ENCODE peak calls at places on chromosomes 13 and 19, in six cellular contexts. H is upper lobe of left lung, W is astrocyte, X is uterus, Z is dorsolateral prefrontal cortex, J is epithelial cell of esophagus. Q is an unnamed sample.

GRCh38 chr19:14505488-14506239 is 9.7 kb upstream of the GIPC1 start:
- DNase-seq in Z (no peak), H (peak), J (peak), W (peak), X (no peak), Q (peak)

GRCh38 chr19:29771708-29772415 is 39.9 kb upstream of the CCNE1 start:
- DNase-seq in X (no peak), J (peak), Z (peak), H (peak), W (peak), Q (peak)

GRCh38 chr19:23823952-23824389 is 65.3 kb upstream of the ZNF681 start:
- DNase-seq in J (peak), Z (no peak), H (no peak), W (no peak), X (no peak), Q (no peak)

GRCh38 chr13:31904941-31905824 is 126.4 kb upstream of the FRY start:
- DNase-seq in H (no peak), J (no peak), Z (no peak), X (no peak), W (no peak), Q (no peak)

GRCh38 chr13:55244991-55245644 is 1895.6 kb upstream of the PRR20A start:
- DNase-seq in Z (no peak), X (no peak), W (no peak), J (peak), H (no peak), Q (no peak)

GRCh38 chr13:99655351-99656091 is 154.2 kb downstream of the TM9SF2 start:
- DNase-seq in W (peak), X (no peak), H (no peak), Z (no peak), J (peak), Q (peak)

GRCh38 chr19:46022061-46022430 is 807 bp downstream of the PGLYRP1 start:
- DNase-seq in X (no peak), W (no peak), Z (no peak), J (no peak), H (no peak), Q (no peak)

GRCh38 chr13:113216165-113217056 is 7.0 kb downstream of the CUL4A start:
- DNase-seq in Z (no peak), X (no peak), W (peak), J (peak), H (peak), Q (peak)

GRCh38 chr13:66138172-66138811 is 1091.8 kb downstream of the PCDH9 start:
- DNase-seq in J (no peak), Z (no peak), W (no peak), X (no peak), H (no peak), Q (no peak)

GRCh38 chr19:51921949-51922348 is 5.3 kb upstream of the ZNF613 start:
- DNase-seq in X (no peak), J (no peak), H (no peak), Z (no peak), W (no peak), Q (no peak)

GRCh38 chr19:10533656-10534386 is 9.9 kb upstream of the ATG4D start:
- DNase-seq in Z (no peak), X (no peak), J (peak), H (no peak), W (peak), Q (peak)

GRCh38 chr19:4829001-4829712 is 2.4 kb downstream of the TICAM1 start:
- DNase-seq in J (no peak), H (no peak), W (no peak), X (no peak), Z (no peak), Q (no peak)
- TF ChIP-seq CTCF in J (no peak), H (no peak), W (no peak), X (no peak), Z (no peak), Q (no peak)

GRCh38 chr19:1269478-1270167 is 491 bp downstream of the CIRBP start:
- DNase-seq in W (peak), X (peak), H (peak), J (peak), Z (peak), Q (peak)
- TF ChIP-seq CTCF in W (no peak), X (no peak), H (no peak), J (peak), Z (no peak), Q (peak)

GRCh38 chr13:38641164-38641948 is 45.5 kb upstream of the FREM2 start:
- DNase-seq in W (no peak), H (no peak), X (no peak), Z (no peak), J (no peak), Q (no peak)
- TF ChIP-seq CTCF in W (peak), H (no peak), X (no peak), Z (no peak), J (peak), Q (peak)

DNA sequence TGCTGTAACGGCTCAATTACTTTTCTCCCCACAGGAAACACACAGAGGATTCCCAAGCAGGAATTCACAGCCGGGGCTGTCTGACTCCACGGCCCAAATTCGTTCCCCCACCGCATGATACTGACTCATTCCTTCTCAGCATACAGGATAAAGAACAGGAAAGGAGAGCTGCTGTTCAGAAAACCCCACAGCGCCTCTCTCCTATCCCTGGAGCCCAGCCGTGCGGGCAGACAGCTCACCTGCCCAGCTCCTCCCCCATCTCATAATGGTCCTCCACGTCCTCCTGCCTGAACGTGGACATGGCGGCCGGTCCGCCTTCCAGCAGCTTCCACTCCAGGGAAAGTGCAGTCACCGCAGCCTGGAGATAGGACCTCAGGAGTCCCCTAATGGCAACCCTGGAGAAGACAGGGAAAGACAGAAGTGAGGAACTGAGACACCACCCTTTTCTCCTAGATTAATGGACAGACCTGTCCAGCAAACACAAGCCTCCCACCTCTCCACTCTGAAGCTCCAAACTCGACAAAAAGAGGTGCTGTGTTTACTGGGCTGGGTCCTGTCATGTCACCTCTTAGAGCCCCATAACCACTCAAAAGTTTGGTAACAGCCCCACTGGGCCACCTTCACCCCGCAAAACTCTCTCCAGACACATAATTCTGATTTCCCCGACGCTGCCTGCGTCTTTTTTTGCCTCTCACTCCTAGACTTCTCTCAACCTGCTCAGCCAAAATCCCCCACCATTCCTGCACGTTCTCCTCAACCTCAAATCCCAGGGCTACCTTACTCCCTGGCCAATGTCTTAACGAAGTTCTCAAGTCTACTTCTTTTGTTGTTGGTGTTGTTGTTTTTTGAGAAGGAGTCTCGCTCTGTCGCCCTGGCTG is 1.2 kb downstream of the DAPK3 start:
- DNase-seq in W (peak), Z (no peak), J (peak), H (peak), X (peak), Q (peak)
- TF ChIP-seq CTCF in W (peak), Z (no peak), J (peak), H (no peak), X (no peak), Q (peak)

GRCh38 chr19:42697884-42698283 is 42.4 kb downstream of the PSG3 start:
- DNase-seq in Z (no peak), W (no peak), J (no peak), H (no peak), X (no peak), Q (no peak)

GRCh38 chr19:42695811-42696503 is 44.3 kb downstream of the PSG3 start:
- DNase-seq in X (no peak), H (no peak), Z (no peak), J (no peak), W (no peak), Q (no peak)

DNA sequence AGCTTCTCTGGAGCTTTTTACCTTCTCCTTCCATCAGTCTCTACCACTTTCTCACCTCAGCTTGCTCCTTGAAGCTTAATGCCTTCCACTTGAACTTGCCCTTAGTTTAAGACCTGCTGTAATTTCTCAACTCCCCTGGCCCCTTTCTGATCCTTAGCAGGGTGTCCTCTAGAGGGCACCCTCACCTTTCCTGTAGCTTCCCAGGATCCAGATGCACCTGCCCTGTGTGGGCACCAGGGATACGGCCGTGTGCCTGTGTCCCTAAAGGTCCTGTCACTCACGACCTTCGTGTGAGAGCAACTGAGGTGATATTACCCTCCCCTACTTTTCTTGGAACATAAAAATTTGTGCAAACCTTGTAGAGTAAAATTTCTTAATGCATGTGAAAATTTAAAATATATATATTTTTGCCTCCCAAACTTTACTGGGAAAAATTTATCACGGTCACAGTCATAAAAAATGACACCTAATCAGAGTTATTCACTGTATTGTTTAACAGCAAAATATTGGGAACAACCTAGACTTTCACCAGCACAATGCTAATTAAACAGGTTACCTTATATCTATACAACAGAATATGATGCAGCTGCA is 46.4 kb downstream of the PSG3 start:
- DNase-seq in Z (no peak), H (no peak), X (no peak), W (peak), J (peak), Q (peak)
- TF ChIP-seq CTCF in Z (no peak), H (peak), X (no peak), W (peak), J (peak), Q (peak)

DNA sequence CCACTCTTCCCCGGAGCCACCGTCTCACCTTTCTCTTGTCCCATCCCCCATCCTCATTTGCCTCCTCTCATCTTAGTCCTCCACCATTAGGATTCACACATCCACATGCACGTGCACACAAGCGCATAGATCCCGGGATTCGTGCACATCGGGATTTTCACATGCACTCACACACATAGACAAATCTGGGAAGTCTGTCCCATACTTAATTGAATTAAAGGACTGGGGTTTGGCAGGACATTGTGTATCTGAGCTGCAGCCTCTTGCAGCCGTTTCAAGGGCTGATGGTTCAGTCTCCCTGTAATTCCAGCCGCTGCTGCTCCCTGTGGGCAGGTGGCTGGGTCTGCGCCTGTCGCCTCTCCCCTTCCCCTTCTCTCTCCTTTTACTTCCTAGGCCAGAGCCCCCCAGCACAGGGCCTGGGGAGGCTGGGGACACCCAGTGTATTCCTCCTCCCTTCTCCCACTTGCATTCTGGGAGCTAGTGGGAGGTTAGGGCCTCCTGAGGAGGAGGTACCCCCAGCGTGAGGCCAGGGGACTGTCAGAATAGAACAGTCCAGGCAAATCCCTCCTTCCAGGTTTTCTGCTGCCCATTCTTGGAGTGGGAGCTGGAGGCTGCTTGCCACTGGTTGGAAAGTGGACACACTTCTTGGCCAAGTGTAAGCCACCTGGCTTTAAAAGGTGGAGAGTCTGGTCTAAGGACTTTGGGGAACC is 43.6 kb downstream of the LYL1 start:
- DNase-seq in H (no peak), J (no peak), W (no peak), Z (no peak), X (no peak), Q (no peak)
- TF ChIP-seq CTCF in H (no peak), J (no peak), W (no peak), Z (no peak), X (no peak), Q (no peak)

DNA sequence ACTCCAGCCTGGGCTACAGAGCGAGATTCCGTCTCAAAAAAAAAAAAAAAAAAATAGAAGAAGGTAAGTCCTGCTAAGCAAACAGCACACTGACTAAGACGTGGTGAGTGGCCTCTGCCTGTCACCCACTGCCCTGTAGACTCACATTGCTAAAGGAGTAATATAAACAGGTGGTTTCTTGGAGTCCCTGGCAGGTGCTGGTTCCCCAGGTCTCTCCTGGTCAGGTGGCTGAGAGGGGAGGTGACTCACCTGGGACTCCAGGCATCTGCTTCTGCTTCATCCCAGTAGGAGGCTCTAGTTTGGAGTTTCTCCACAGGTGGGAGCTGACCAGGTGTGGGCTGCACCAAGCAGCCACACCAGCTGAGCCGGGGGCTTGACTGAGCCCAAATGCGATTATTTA is at the start of gene OR10H1:
- DNase-seq in W (no peak), J (peak), X (no peak), Z (no peak), H (peak), Q (no peak)
- TF ChIP-seq CTCF in W (no peak), J (no peak), X (no peak), Z (no peak), H (no peak), Q (no peak)

GRCh38 chr19:35214766-35215422 is 13.6 kb downstream of the FAM187B start:
- DNase-seq in W (no peak), X (no peak), Z (no peak), H (no peak), J (no peak), Q (no peak)

GRCh38 chr19:35213678-35214632 is 14.6 kb downstream of the FAM187B start:
- DNase-seq in H (peak), J (peak), X (peak), Z (no peak), W (peak), Q (peak)

GRCh38 chr19:35219008-35219407 is 9.5 kb downstream of the FAM187B start:
- DNase-seq in X (no peak), H (no peak), W (no peak), J (no peak), Z (no peak), Q (no peak)

GRCh38 chr19:35216026-35216832 is 12.3 kb downstream of the FAM187B start:
- DNase-seq in X (no peak), W (no peak), J (peak), H (no peak), Z (no peak), Q (peak)

DNA sequence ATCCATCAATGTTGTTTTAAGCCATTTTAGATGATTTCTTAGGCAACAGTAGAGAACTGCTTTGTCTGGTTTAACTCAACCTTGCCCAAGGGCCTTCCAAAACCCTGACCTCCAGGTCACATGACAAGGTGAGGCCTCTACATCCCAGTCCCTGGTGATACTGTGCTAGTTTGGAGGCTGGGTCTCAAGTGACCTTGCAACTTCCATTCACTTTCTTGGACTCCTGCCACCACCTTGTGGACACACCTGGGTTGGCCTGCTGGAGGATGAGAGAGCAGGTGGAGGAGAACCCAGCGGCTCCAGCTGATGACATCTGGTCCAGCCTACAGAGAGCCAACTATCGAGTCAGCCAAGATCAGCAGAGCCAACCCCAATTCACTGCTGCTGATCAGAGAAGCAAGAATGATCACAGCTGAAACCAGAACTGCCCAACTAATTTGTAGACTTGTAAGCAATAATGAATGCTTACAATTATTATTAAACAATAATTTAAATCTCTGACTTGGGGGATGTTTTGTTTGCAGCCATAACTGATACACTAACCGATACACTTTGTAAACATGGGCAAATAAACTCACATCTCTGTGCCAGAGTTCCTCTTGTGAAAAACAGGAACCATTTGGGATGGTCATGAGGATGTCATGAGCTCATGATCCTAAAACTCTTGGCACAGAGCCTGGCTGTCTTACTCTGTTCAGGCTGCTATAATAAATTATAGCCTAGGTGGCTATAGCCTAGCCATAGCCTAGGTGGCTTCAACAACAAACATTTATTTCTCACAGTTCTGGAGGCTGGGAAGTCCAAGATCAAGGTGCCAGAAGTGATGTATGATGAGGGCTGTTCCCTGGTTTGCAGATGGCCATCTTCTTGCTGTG is 11.5 kb downstream of the FAM187B start:
- DNase-seq in J (peak), X (no peak), H (peak), W (no peak), Z (no peak), Q (no peak)
- TF ChIP-seq CTCF in J (no peak), X (no peak), H (no peak), W (no peak), Z (no peak), Q (no peak)

Q was measured in HFFc6.